ENCODE peak calls at places on chromosomes 4 and X, in six cellular contexts. U is colonic mucosa, O is prostate gland, N is esophagus squamous epithelium, Q is tibial nerve, M is GM23248. Y is an unnamed sample. For H3K4me1, the result is how much of the 10 kb centered on the place peaks cover.

GRCh38 chr4:122577808-122578781 is 42.8 kb downstream of the IL21 start:
- DNase-seq in U (peak), O (peak), N (no peak), Q (peak), M (peak), Y (peak)

GRCh38 chr4:100016191-100016590 is 66.1 kb upstream of the H2AZ1 start:
- DNase-seq in U (no peak), O (no peak), N (no peak), Q (no peak), M (no peak), Y (no peak)

GRCh38 chr4:5923306-5923830 is 30.5 kb upstream of the CRMP1 start:
- DNase-seq in U (no peak), O (no peak), N (no peak), Q (no peak), M (no peak), Y (no peak)

GRCh38 chr4:124854968-124855367 is 142.4 kb upstream of the ANKRD50 start:
- DNase-seq in U (no peak), O (no peak), N (no peak), Q (no peak), M (peak), Y (no peak)

GRCh38 chrX:131763674-131764073 is 219.8 kb downstream of the OR13H1 start:
- DNase-seq in U (peak), O (no peak), N (peak), Q (no peak), M (peak), Y (peak)

GRCh38 chr4:110663738-110664444 is 41.0 kb upstream of the PITX2 start:
- DNase-seq in U (peak), O (no peak), N (no peak), Q (no peak), M (peak), Y (no peak)

GRCh38 chrX:1476682-1477081 is 24.0 kb upstream of the ASMTL start:
- DNase-seq in U (peak), O (no peak), N (no peak), Q (no peak), M (no peak), Y (no peak)

GRCh38 chrX:18291006-18291545 is 63.4 kb downstream of the SCML2 start:
- DNase-seq in U (no peak), O (no peak), N (no peak), Q (no peak), M (no peak), Y (no peak)

GRCh38 chr4:24846716-24847115 is 51.3 kb downstream of the SOD3 start:
- DNase-seq in U (no peak), O (no peak), N (no peak), Q (no peak), M (no peak), Y (no peak)

GRCh38 chr4:179624768-179625181 is 2182.5 kb upstream of the AGA start:
- DNase-seq in U (no peak), O (no peak), N (no peak), Q (no peak), M (peak), Y (peak)

DNA sequence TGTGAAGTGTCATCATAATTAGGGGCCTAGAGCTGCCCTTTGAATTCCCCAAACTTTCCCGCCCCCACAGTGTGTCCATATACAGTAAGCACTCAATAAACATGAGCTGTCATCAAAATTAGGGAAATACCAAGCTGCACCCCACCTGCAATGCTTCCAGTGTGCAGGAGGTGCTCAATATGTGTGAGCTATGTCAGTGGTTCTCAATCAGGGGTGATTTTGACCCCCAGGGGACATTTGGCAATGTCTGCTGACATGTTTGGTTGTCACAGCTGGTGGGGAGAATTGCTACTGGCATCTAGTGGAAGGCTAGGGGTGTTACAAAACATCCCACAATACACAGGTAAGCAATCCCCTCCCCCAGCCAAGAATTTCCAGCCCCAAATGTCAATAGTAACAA is 750 bp downstream of the CFP start:
- DNase-seq in U (no peak), O (no peak), N (no peak), Q (no peak), M (no peak), Y (no peak)
- H3K4me3 ChIP-seq in U (no peak), O (no peak), N (no peak), Q (no peak), M (no peak), Y (no peak)

DNA sequence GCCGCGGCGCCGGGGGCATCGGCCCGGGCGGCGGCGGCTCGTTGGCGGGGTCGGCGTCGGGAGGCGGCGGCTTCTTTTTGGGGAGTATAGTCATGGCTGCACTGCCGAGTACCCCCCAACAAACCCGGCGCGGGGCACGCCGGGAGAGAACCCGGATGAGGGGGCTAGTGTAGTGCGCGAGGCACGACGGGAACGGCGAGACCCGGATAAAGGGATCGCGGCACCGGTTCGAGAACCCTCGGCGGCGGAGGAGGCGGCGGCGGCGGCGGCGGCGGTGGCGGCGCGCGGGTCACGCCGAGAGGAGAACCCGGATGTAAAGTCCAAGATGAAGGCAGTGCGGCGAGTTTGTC is at the start of gene OTUD5:
- DNase-seq in U (no peak), O (no peak), N (no peak), Q (no peak), M (no peak), Y (no peak)
- H3K4me1 ChIP-seq in U (under half), O (under half), N (under half), Q (under half), M (under half), Y (half or more)

DNA sequence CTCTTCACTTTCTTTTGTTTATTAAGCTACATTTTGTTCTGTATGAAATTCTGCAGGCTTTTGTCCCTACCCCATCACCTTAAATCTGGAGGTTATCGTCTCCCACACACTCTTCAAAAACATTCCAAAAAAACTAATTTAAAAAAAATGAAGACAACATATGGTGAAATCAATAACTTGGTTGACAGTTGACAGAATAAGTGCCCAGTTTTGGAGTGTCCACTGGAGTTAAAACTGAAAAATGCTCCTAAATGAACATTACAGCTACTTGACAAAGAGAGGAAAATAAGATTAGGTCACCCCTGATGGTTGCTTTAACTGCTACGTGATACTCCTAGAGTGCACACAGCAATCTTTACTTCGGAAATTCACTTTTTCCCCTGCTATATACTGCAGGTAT is 618 bp upstream of the ZNF827 start:
- DNase-seq in U (no peak), O (no peak), N (no peak), Q (no peak), M (peak), Y (no peak)
- H3K4me3 ChIP-seq in U (no peak), O (peak), N (peak), Q (no peak), M (peak), Y (no peak)

GRCh38 chr4:2756691-2757350 is 685 bp upstream of the TNIP2 start:
- DNase-seq in U (no peak), O (no peak), N (no peak), Q (no peak), M (no peak), Y (no peak)
- H3K4me1 ChIP-seq in U (under half), O (under half), N (under half), Q (under half), M (under half), Y (under half)